ENCODE peak calls at places on chromosomes 6 and 20, in eight cellular contexts. M is kidney epithelial cell, N is thoracic aorta, E is K562, K is stomach, P is tibial nerve, Y is tibial artery, D is pancreas. Z is an unnamed sample.

GRCh38 chr6:158863646-158864045 is 44.5 kb upstream of the EZR start:
- DNase-seq in Y (no peak), P (no peak), N (no peak), D (no peak), K (no peak), E (no peak), M (no peak), Z (no peak)

GRCh38 chr6:75272145-75272840 is 12.3 kb downstream of the TMEM30A start:
- DNase-seq in K (no peak), E (no peak), M (peak; percentile 38), D (no peak), N (no peak), P (no peak), Y (no peak), Z (no peak)

GRCh38 chr6:168116975-168117899 is 38.2 kb upstream of the FRMD1 start:
- DNase-seq in N (no peak), K (no peak), P (peak; percentile 5), Y (peak; percentile 41), E (peak; percentile 55), M (no peak), D (peak; percentile 7), Z (peak; percentile 40)

GRCh38 chr6:70208235-70208790 is 94.6 kb downstream of the COL9A1 start:
- DNase-seq in K (no peak), P (no peak), E (no peak), N (no peak), D (no peak), Y (no peak), M (no peak), Z (no peak)

GRCh38 chr20:37576911-37577310 is 49.2 kb upstream of the BLCAP start:
- DNase-seq in D (no peak), E (no peak), Y (no peak), K (no peak), M (no peak), N (no peak), P (no peak), Z (no peak)

GRCh38 chr20:19903168-19903676 is 113.9 kb upstream of the NAA20 start:
- DNase-seq in D (peak; percentile 38), E (no peak), M (no peak), P (no peak), Y (no peak), N (no peak), K (peak; percentile 44), Z (peak; percentile 59)

GRCh38 chr6:349491-349921 is 42.0 kb upstream of the IRF4 start:
- DNase-seq in P (no peak), M (no peak), E (no peak), D (no peak), N (no peak), Y (peak; percentile 60), K (no peak), Z (no peak)

GRCh38 chr6:137808836-137809315 is 58.2 kb upstream of the TNFAIP3 start:
- DNase-seq in K (no peak), P (no peak), D (no peak), E (no peak), Y (no peak), N (no peak), M (no peak), Z (no peak)

GRCh38 chr6:134235937-134236751 is 81.8 kb downstream of the SGK1 start:
- DNase-seq in E (no peak), N (no peak), M (peak; percentile 70), P (no peak), K (no peak), D (no peak), Y (no peak), Z (no peak)

GRCh38 chr6:10995114-10995707 is 48.9 kb downstream of the ELOVL2 start:
- DNase-seq in K (no peak), E (no peak), D (no peak), P (peak; percentile 27), N (no peak), Y (no peak), M (no peak), Z (no peak)

GRCh38 chr6:137776786-137777185 is 90.3 kb upstream of the TNFAIP3 start:
- DNase-seq in P (no peak), E (no peak), D (no peak), Y (no peak), M (no peak), K (no peak), N (no peak), Z (no peak)

GRCh38 chr6:49070411-49070810 is 392.6 kb downstream of the MMUT start:
- DNase-seq in P (no peak), E (no peak), N (no peak), D (no peak), K (no peak), M (no peak), Y (no peak), Z (no peak)

GRCh38 chr6:24378473-24379097 is 20.7 kb upstream of the DCDC2 start:
- DNase-seq in M (no peak), D (no peak), P (no peak), E (no peak), K (no peak), N (no peak), Y (no peak), Z (no peak)

GRCh38 chr20:8855315-8855714 is 213.6 kb upstream of the PLCB4 start:
- DNase-seq in D (no peak), P (no peak), E (no peak), N (no peak), M (peak; percentile 14), Y (no peak), K (no peak), Z (no peak)

GRCh38 chr6:68876792-68877493 is 241.9 kb downstream of the ADGRB3 start:
- DNase-seq in K (no peak), P (no peak), D (no peak), M (no peak), N (no peak), Y (no peak), E (no peak), Z (no peak)

GRCh38 chr20:63124092-63124781 is 91.7 kb downstream of the YTHDF1 start:
- DNase-seq in M (no peak), N (no peak), Y (peak; percentile 51), P (no peak), D (no peak), K (no peak), E (no peak), Z (no peak)

GRCh38 chr20:63215101-63216040 is 560 bp downstream of the YTHDF1 start:
- DNase-seq in D (no peak), P (no peak), E (peak; percentile 50), M (no peak), Y (no peak), N (no peak), K (no peak), Z (peak; percentile 45)

GRCh38 chr6:147958683-147959082 is 384.0 kb upstream of the SASH1 start:
- DNase-seq in K (peak; percentile 59), E (no peak), N (no peak), P (no peak), D (no peak), Y (no peak), M (no peak), Z (no peak)

GRCh38 chr6:21666200-21666671 is 72.7 kb downstream of the SOX4 start:
- DNase-seq in E (no peak), M (no peak), Y (no peak), P (no peak), N (no peak), D (peak; percentile 25), K (no peak), Z (peak; percentile 18)

GRCh38 chr6:42316390-42316970 is 98.8 kb upstream of the MRPS10 start:
- DNase-seq in Y (no peak), E (no peak), D (peak; percentile 38), P (no peak), N (no peak), K (no peak), M (peak; percentile 38), Z (peak; percentile 77)

GRCh38 chr6:71326611-71327010 is 38.0 kb downstream of the OGFRL1 start:
- DNase-seq in K (no peak), P (no peak), N (no peak), D (no peak), M (no peak), E (no peak), Y (no peak), Z (no peak)

GRCh38 chr6:45946352-45946751 is 69.3 kb downstream of the CLIC5 start:
- DNase-seq in M (no peak), K (no peak), P (peak; percentile 26), E (no peak), Y (no peak), N (no peak), D (no peak), Z (no peak)
- TF ChIP-seq CTCF in M (no peak), K (no peak), P (peak; percentile 37), E (peak; percentile 40), Y (no peak), N (no peak), D (no peak), Z (no peak)

GRCh38 chr20:1420066-1420465 is 27.2 kb upstream of the FKBP1A start:
- DNase-seq in M (no peak), P (no peak), N (no peak), Y (no peak), K (no peak), D (no peak), E (no peak), Z (no peak)
- H3K27me3 ChIP-seq in M (no peaks in the 10 kb centered on the region), P (peaks cover 9% of the 10 kb centered on the region), N (no peaks in the 10 kb centered on the region), Y (no peaks in the 10 kb centered on the region), K (no peaks in the 10 kb centered on the region), D (no peaks in the 10 kb centered on the region), E (no peaks in the 10 kb centered on the region), Z (no peaks in the 10 kb centered on the region)

DNA sequence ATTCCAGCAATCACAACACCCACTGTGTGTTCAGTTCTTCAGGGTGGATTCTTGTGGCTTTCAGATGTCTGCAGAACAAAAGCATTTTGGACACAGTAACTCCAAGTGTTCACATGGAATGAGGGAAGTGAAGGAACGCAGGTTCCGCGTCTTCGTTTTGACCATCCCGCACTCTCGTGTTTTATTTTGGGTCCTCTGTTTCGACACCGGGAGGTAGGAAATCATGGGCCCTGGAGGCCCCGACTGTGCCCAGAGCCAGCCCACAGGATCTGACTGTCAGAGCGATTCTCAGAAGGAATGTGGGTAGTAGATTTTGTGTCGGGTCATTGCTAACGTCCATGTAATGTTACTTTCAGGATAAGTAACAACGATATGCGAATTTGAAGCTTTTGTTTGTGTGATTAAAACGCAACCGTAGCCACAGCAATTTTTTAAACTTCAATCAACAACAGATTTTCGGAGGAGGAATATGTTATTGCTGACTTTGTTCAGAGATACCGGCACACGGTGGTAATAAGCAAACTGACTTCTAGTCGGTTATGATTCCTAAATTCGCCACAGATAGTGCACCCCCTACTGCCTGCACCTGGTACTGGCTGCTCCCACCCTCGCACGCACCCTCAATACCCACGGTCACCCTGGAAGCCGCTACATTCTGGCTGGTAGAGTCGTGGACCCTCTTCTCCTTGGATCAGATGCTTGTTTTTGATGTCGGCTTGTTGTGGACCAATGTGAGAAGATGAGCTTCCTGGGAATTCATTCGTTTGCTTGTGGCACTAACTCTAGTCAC is 10.5 kb downstream of the NPEPL1 start:
- DNase-seq in E (no peak), N (no peak), D (peak; percentile 7), K (no peak), P (no peak), Y (no peak), M (no peak), Z (no peak)
- TF ChIP-seq CTCF in E (peak; percentile 36), N (peak; percentile 17), D (no peak), K (no peak), P (no peak), Y (no peak), M (peak; percentile 22), Z (no peak)

DNA sequence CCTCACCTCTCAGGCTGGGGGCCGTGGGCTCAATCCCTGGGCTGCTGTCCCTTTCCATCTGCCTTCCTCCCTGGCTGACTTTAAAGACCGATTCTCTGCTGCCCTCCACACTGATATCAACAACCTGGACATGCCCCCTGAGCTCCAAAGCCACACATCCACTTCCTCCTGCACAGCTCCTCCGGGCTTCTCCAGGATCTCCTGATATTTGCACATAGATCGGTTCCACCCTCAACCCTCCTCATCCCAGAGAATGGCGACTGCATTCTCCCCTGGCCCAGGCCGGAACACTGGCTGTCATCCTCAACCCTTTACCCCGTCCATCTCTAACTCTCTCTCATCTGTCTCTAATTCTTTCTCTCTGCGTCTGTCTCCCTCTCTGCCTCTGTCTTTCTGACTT is 21.0 kb upstream of the NOL4L start:
- DNase-seq in D (no peak), N (no peak), Y (no peak), K (no peak), M (no peak), P (no peak), E (no peak), Z (no peak)
- H3K27me3 ChIP-seq in D (no peaks in the 10 kb centered on the region), N (no peaks in the 10 kb centered on the region), Y (no peaks in the 10 kb centered on the region), K (no peaks in the 10 kb centered on the region), M (peaks cover 42% of the 10 kb centered on the region), P (peaks cover 12% of the 10 kb centered on the region), E (no peaks in the 10 kb centered on the region), Z (no peaks in the 10 kb centered on the region)